ENCODE peak calls at places on chromosomes 12 and 14, in seven cellular contexts. One of them, this sample, is unnamed.

GRCh38 chr12:23803547-23803946 is 145.9 kb downstream of the SOX5 start:
- DNase-seq in NAMALWA: no peak
- DNase-seq in AG09309: no peak
- DNase-seq in mesenchymal stem cell: no peak
- DNase-seq in upper lobe of right lung: no peak
- DNase-seq in NCI-H1105 treated with DMSO at 0.1 percent for 48 hours: no peak
- DNase-seq in kidney: no peak
- DNase-seq in this sample: no peak

GRCh38 chr12:26651566-26652188 is 181.3 kb downstream of the ITPR2 start:
- DNase-seq in NAMALWA: peak
- DNase-seq in AG09309: no peak
- DNase-seq in mesenchymal stem cell: peak
- DNase-seq in upper lobe of right lung: no peak
- DNase-seq in NCI-H1105 treated with DMSO at 0.1 percent for 48 hours: peak
- DNase-seq in kidney: no peak
- DNase-seq in this sample: no peak

GRCh38 chr14:99035712-99036593 is 236.0 kb downstream of the BCL11B start:
- DNase-seq in NAMALWA: no peak
- DNase-seq in AG09309: peak
- DNase-seq in mesenchymal stem cell: peak
- DNase-seq in upper lobe of right lung: peak
- DNase-seq in NCI-H1105 treated with DMSO at 0.1 percent for 48 hours: no peak
- DNase-seq in kidney: peak
- DNase-seq in this sample: peak

GRCh38 chr14:58296731-58297130 is 1.6 kb upstream of the ARID4A start:
- DNase-seq in NAMALWA: peak
- DNase-seq in AG09309: no peak
- DNase-seq in mesenchymal stem cell: peak
- DNase-seq in upper lobe of right lung: no peak
- DNase-seq in NCI-H1105 treated with DMSO at 0.1 percent for 48 hours: no peak
- DNase-seq in kidney: no peak
- DNase-seq in this sample: no peak

GRCh38 chr12:95365912-95366311 is 108.0 kb upstream of the METAP2 start:
- DNase-seq in NAMALWA: no peak
- DNase-seq in AG09309: no peak
- DNase-seq in mesenchymal stem cell: no peak
- DNase-seq in upper lobe of right lung: no peak
- DNase-seq in NCI-H1105 treated with DMSO at 0.1 percent for 48 hours: no peak
- DNase-seq in kidney: no peak
- DNase-seq in this sample: no peak

GRCh38 chr14:50510157-50510556 is 22.2 kb downstream of the MAP4K5 start:
- DNase-seq in NAMALWA: no peak
- DNase-seq in AG09309: no peak
- DNase-seq in mesenchymal stem cell: no peak
- DNase-seq in upper lobe of right lung: no peak
- DNase-seq in NCI-H1105 treated with DMSO at 0.1 percent for 48 hours: no peak
- DNase-seq in kidney: no peak
- DNase-seq in this sample: no peak

GRCh38 chr14:73246387-73247150 is 9.3 kb downstream of the PAPLN start:
- DNase-seq in NAMALWA: no peak
- DNase-seq in AG09309: no peak
- DNase-seq in mesenchymal stem cell: no peak
- DNase-seq in upper lobe of right lung: no peak
- DNase-seq in NCI-H1105 treated with DMSO at 0.1 percent for 48 hours: no peak
- DNase-seq in kidney: peak
- DNase-seq in this sample: peak

GRCh38 chr12:66066071-66066928 is 64.2 kb downstream of the LLPH start:
- DNase-seq in NAMALWA: peak
- DNase-seq in AG09309: no peak
- DNase-seq in mesenchymal stem cell: peak
- DNase-seq in upper lobe of right lung: no peak
- DNase-seq in NCI-H1105 treated with DMSO at 0.1 percent for 48 hours: peak
- DNase-seq in kidney: no peak
- DNase-seq in this sample: no peak

GRCh38 chr12:53069621-53070410 is 9.4 kb downstream of the SPRYD3 start:
- DNase-seq in NAMALWA: no peak
- DNase-seq in AG09309: no peak
- DNase-seq in mesenchymal stem cell: no peak
- DNase-seq in upper lobe of right lung: peak
- DNase-seq in NCI-H1105 treated with DMSO at 0.1 percent for 48 hours: no peak
- DNase-seq in kidney: peak
- DNase-seq in this sample: peak

GRCh38 chr12:107761502-107761904 is 566 bp upstream of the PRDM4 start:
- DNase-seq in NAMALWA: no peak
- DNase-seq in AG09309: no peak
- DNase-seq in mesenchymal stem cell: no peak
- DNase-seq in upper lobe of right lung: no peak
- DNase-seq in NCI-H1105 treated with DMSO at 0.1 percent for 48 hours: peak
- DNase-seq in kidney: no peak
- DNase-seq in this sample: no peak

GRCh38 chr14:87995500-87996275 is 2.7 kb upstream of the GALC start:
- DNase-seq in NAMALWA: no peak
- DNase-seq in AG09309: no peak
- DNase-seq in mesenchymal stem cell: peak
- DNase-seq in upper lobe of right lung: no peak
- DNase-seq in NCI-H1105 treated with DMSO at 0.1 percent for 48 hours: no peak
- DNase-seq in kidney: no peak
- DNase-seq in this sample: no peak

GRCh38 chr14:79111963-79112362 is 941.8 kb downstream of the NRXN3 start:
- DNase-seq in NAMALWA: no peak
- DNase-seq in AG09309: no peak
- DNase-seq in mesenchymal stem cell: no peak
- DNase-seq in upper lobe of right lung: no peak
- DNase-seq in NCI-H1105 treated with DMSO at 0.1 percent for 48 hours: no peak
- DNase-seq in kidney: no peak
- DNase-seq in this sample: no peak

GRCh38 chr12:88242161-88242925 is 100.2 kb downstream of the TMTC3 start:
- DNase-seq in NAMALWA: no peak
- DNase-seq in AG09309: peak
- DNase-seq in mesenchymal stem cell: peak
- DNase-seq in upper lobe of right lung: no peak
- DNase-seq in NCI-H1105 treated with DMSO at 0.1 percent for 48 hours: no peak
- DNase-seq in kidney: no peak
- DNase-seq in this sample: no peak

GRCh38 chr14:101233016-101233355 is 328.3 kb upstream of the DIO3 start:
- DNase-seq in NAMALWA: no peak
- DNase-seq in AG09309: no peak
- DNase-seq in mesenchymal stem cell: no peak
- DNase-seq in upper lobe of right lung: no peak
- DNase-seq in NCI-H1105 treated with DMSO at 0.1 percent for 48 hours: no peak
- DNase-seq in kidney: peak
- DNase-seq in this sample: peak

GRCh38 chr14:24051789-24052655 is at the start of gene CARMIL3:
- DNase-seq in NAMALWA: peak
- DNase-seq in AG09309: no peak
- DNase-seq in mesenchymal stem cell: peak
- DNase-seq in upper lobe of right lung: peak
- DNase-seq in NCI-H1105 treated with DMSO at 0.1 percent for 48 hours: peak
- DNase-seq in kidney: peak
- DNase-seq in this sample: peak

GRCh38 chr12:78645956-78646355 is 218.6 kb upstream of the SYT1 start:
- DNase-seq in NAMALWA: no peak
- DNase-seq in AG09309: no peak
- DNase-seq in mesenchymal stem cell: no peak
- DNase-seq in upper lobe of right lung: no peak
- DNase-seq in NCI-H1105 treated with DMSO at 0.1 percent for 48 hours: no peak
- DNase-seq in kidney: no peak
- DNase-seq in this sample: no peak

GRCh38 chr14:70821916-70822705 is 12.8 kb upstream of the MAP3K9 start:
- DNase-seq in NAMALWA: no peak
- DNase-seq in AG09309: peak
- DNase-seq in mesenchymal stem cell: peak
- DNase-seq in upper lobe of right lung: peak
- DNase-seq in NCI-H1105 treated with DMSO at 0.1 percent for 48 hours: peak
- DNase-seq in kidney: peak
- DNase-seq in this sample: peak

GRCh38 chr12:116939734-116940133 is 29.0 kb downstream of the FBXW8 start:
- DNase-seq in NAMALWA: no peak
- DNase-seq in AG09309: no peak
- DNase-seq in mesenchymal stem cell: no peak
- DNase-seq in upper lobe of right lung: no peak
- DNase-seq in NCI-H1105 treated with DMSO at 0.1 percent for 48 hours: no peak
- DNase-seq in kidney: no peak
- DNase-seq in this sample: no peak

GRCh38 chr14:21486640-21487087 is 9.7 kb downstream of the TOX4 start:
- DNase-seq in NAMALWA: no peak
- DNase-seq in AG09309: peak
- DNase-seq in mesenchymal stem cell: peak
- DNase-seq in upper lobe of right lung: no peak
- DNase-seq in NCI-H1105 treated with DMSO at 0.1 percent for 48 hours: no peak
- DNase-seq in kidney: no peak
- DNase-seq in this sample: no peak

GRCh38 chr14:75548544-75548943 is 26.3 kb downstream of the BATF start:
- DNase-seq in NAMALWA: no peak
- DNase-seq in AG09309: no peak
- DNase-seq in mesenchymal stem cell: no peak
- DNase-seq in upper lobe of right lung: no peak
- DNase-seq in NCI-H1105 treated with DMSO at 0.1 percent for 48 hours: no peak
- DNase-seq in kidney: no peak
- DNase-seq in this sample: no peak

GRCh38 chr12:93609281-93610192 is 37.1 kb downstream of the SOCS2 start:
- DNase-seq in NAMALWA: no peak
- DNase-seq in AG09309: no peak
- DNase-seq in mesenchymal stem cell: peak
- DNase-seq in upper lobe of right lung: no peak
- DNase-seq in NCI-H1105 treated with DMSO at 0.1 percent for 48 hours: no peak
- DNase-seq in kidney: no peak
- DNase-seq in this sample: no peak

GRCh38 chr12:12890492-12890814 is 909 bp upstream of the GPRC5A start:
- DNase-seq in NAMALWA: no peak
- DNase-seq in AG09309: no peak
- DNase-seq in mesenchymal stem cell: no peak
- DNase-seq in upper lobe of right lung: peak
- DNase-seq in NCI-H1105 treated with DMSO at 0.1 percent for 48 hours: no peak
- DNase-seq in kidney: no peak
- DNase-seq in this sample: peak

GRCh38 chr14:91223028-91223783 is 21.3 kb downstream of the GPR68 start:
- DNase-seq in NAMALWA: no peak
- DNase-seq in AG09309: no peak
- DNase-seq in mesenchymal stem cell: no peak
- DNase-seq in upper lobe of right lung: no peak
- DNase-seq in NCI-H1105 treated with DMSO at 0.1 percent for 48 hours: no peak
- DNase-seq in kidney: no peak
- DNase-seq in this sample: no peak

GRCh38 chr14:64788706-64789105 is 84.5 kb downstream of the PLEKHG3 start:
- DNase-seq in NAMALWA: no peak
- DNase-seq in AG09309: peak
- DNase-seq in mesenchymal stem cell: peak
- DNase-seq in upper lobe of right lung: no peak
- DNase-seq in NCI-H1105 treated with DMSO at 0.1 percent for 48 hours: no peak
- DNase-seq in kidney: no peak
- DNase-seq in this sample: no peak

GRCh38 chr12:104547239-104547638 is 90.5 kb downstream of the CHST11 start:
- DNase-seq in NAMALWA: no peak
- DNase-seq in AG09309: no peak
- DNase-seq in mesenchymal stem cell: no peak
- DNase-seq in upper lobe of right lung: peak
- DNase-seq in NCI-H1105 treated with DMSO at 0.1 percent for 48 hours: peak
- DNase-seq in kidney: no peak
- DNase-seq in this sample: no peak

GRCh38 chr12:129550353-129550752 is 353.5 kb downstream of the TMEM132D start:
- DNase-seq in NAMALWA: no peak
- DNase-seq in AG09309: no peak
- DNase-seq in mesenchymal stem cell: no peak
- DNase-seq in upper lobe of right lung: peak
- DNase-seq in NCI-H1105 treated with DMSO at 0.1 percent for 48 hours: peak
- DNase-seq in kidney: no peak
- DNase-seq in this sample: no peak